ENCODE peak calls at places on chromosomes 2 and 18, in five cellular contexts. One of them, this sample, is unnamed.

GRCh38 chr2:176423819-176424218 is 154.6 kb downstream of the MTX2 start:
- DNase-seq in foreskin fibroblast: no peak
- DNase-seq in endothelial cell of umbilical vein: no peak
- DNase-seq in IMR-90: no peak
- DNase-seq in pancreas: no peak
- DNase-seq in this sample: no peak

GRCh38 chr18:79393626-79394401 is 1.9 kb upstream of the NFATC1 start:
- DNase-seq in foreskin fibroblast: peak
- DNase-seq in endothelial cell of umbilical vein: peak
- DNase-seq in IMR-90: peak
- DNase-seq in pancreas: peak
- DNase-seq in this sample: no peak

GRCh38 chr18:50832754-50833153 is 12.9 kb upstream of the MRO start:
- DNase-seq in foreskin fibroblast: no peak
- DNase-seq in endothelial cell of umbilical vein: no peak
- DNase-seq in IMR-90: no peak
- DNase-seq in pancreas: no peak
- DNase-seq in this sample: no peak

GRCh38 chr2:201132518-201132917 is 16.6 kb downstream of the CFLAR start:
- DNase-seq in foreskin fibroblast: no peak
- DNase-seq in endothelial cell of umbilical vein: peak
- DNase-seq in IMR-90: no peak
- DNase-seq in pancreas: no peak
- DNase-seq in this sample: no peak

GRCh38 chr18:14089781-14090180 is 42.5 kb downstream of the ZNF519 start:
- DNase-seq in foreskin fibroblast: no peak
- DNase-seq in endothelial cell of umbilical vein: no peak
- DNase-seq in IMR-90: peak
- DNase-seq in pancreas: no peak
- DNase-seq in this sample: no peak

GRCh38 chr2:192534076-192534475 is 339.3 kb upstream of the TMEFF2 start:
- DNase-seq in foreskin fibroblast: no peak
- DNase-seq in endothelial cell of umbilical vein: no peak
- DNase-seq in IMR-90: no peak
- DNase-seq in pancreas: no peak
- DNase-seq in this sample: no peak

GRCh38 chr2:241217320-241218031 is 29.0 kb downstream of the ANO7 start:
- DNase-seq in foreskin fibroblast: peak
- DNase-seq in endothelial cell of umbilical vein: peak
- DNase-seq in IMR-90: peak
- DNase-seq in pancreas: peak
- DNase-seq in this sample: peak

GRCh38 chr2:97736608-97737330 is 23.4 kb downstream of the ZAP70 start:
- DNase-seq in foreskin fibroblast: no peak
- DNase-seq in endothelial cell of umbilical vein: no peak
- DNase-seq in IMR-90: no peak
- DNase-seq in pancreas: no peak
- DNase-seq in this sample: no peak

GRCh38 chr18:67386028-67386427 is 130.5 kb downstream of the DSEL start:
- DNase-seq in foreskin fibroblast: peak
- DNase-seq in endothelial cell of umbilical vein: peak
- DNase-seq in IMR-90: peak
- DNase-seq in pancreas: no peak
- DNase-seq in this sample: no peak

GRCh38 chr18:63299837-63300787 is 19.5 kb downstream of the BCL2 start:
- DNase-seq in foreskin fibroblast: no peak
- DNase-seq in endothelial cell of umbilical vein: no peak
- DNase-seq in IMR-90: peak
- DNase-seq in pancreas: no peak
- DNase-seq in this sample: no peak

GRCh38 chr18:50970006-50970405 is 2.2 kb downstream of the ELAC1 start:
- DNase-seq in foreskin fibroblast: no peak
- DNase-seq in endothelial cell of umbilical vein: no peak
- DNase-seq in IMR-90: no peak
- DNase-seq in pancreas: peak
- DNase-seq in this sample: no peak

GRCh38 chr18:55422456-55423185 is 165.4 kb downstream of the TCF4 start:
- DNase-seq in foreskin fibroblast: peak
- DNase-seq in endothelial cell of umbilical vein: peak
- DNase-seq in IMR-90: peak
- DNase-seq in pancreas: peak
- DNase-seq in this sample: no peak

GRCh38 chr2:65402780-65403528 is 29.4 kb downstream of the SPRED2 start:
- DNase-seq in foreskin fibroblast: peak
- DNase-seq in endothelial cell of umbilical vein: no peak
- DNase-seq in IMR-90: no peak
- DNase-seq in pancreas: no peak
- DNase-seq in this sample: no peak

GRCh38 chr2:120771556-120772208 is 36.0 kb downstream of the GLI2 start:
- DNase-seq in foreskin fibroblast: peak
- DNase-seq in endothelial cell of umbilical vein: no peak
- DNase-seq in IMR-90: peak
- DNase-seq in pancreas: no peak
- DNase-seq in this sample: no peak

GRCh38 chr2:152369176-152369860 is 34.3 kb downstream of the FMNL2 start:
- DNase-seq in foreskin fibroblast: peak
- DNase-seq in endothelial cell of umbilical vein: no peak
- DNase-seq in IMR-90: peak
- DNase-seq in pancreas: no peak
- DNase-seq in this sample: no peak

GRCh38 chr2:234952270-234953115 is 676 bp downstream of the SH3BP4 start:
- DNase-seq in foreskin fibroblast: peak
- DNase-seq in endothelial cell of umbilical vein: peak
- DNase-seq in IMR-90: no peak
- DNase-seq in pancreas: peak
- DNase-seq in this sample: no peak

GRCh38 chr2:151810506-151810905 is 17.7 kb downstream of the ARL5A start:
- DNase-seq in foreskin fibroblast: no peak
- DNase-seq in endothelial cell of umbilical vein: no peak
- DNase-seq in IMR-90: no peak
- DNase-seq in pancreas: no peak
- DNase-seq in this sample: no peak

GRCh38 chr2:231111987-231112386 is 12.9 kb downstream of the HTR2B start:
- DNase-seq in foreskin fibroblast: peak
- DNase-seq in endothelial cell of umbilical vein: no peak
- DNase-seq in IMR-90: peak
- DNase-seq in pancreas: no peak
- DNase-seq in this sample: no peak

GRCh38 chr2:72863046-72863445 is 24.2 kb upstream of the SPR start:
- DNase-seq in foreskin fibroblast: no peak
- DNase-seq in endothelial cell of umbilical vein: no peak
- DNase-seq in IMR-90: no peak
- DNase-seq in pancreas: no peak
- DNase-seq in this sample: no peak
- H3K4me3 ChIP-seq in foreskin fibroblast: peak
- H3K4me3 ChIP-seq in endothelial cell of umbilical vein: no peak
- H3K4me3 ChIP-seq in IMR-90: no peak
- H3K4me3 ChIP-seq in pancreas: no peak
- H3K4me3 ChIP-seq in this sample: no peak

GRCh38 chr18:32018331-32019250 is at the start of gene RNF125:
- DNase-seq in foreskin fibroblast: peak
- DNase-seq in endothelial cell of umbilical vein: peak
- DNase-seq in IMR-90: peak
- DNase-seq in pancreas: peak
- DNase-seq in this sample: peak
- TF ChIP-seq CTCF in foreskin fibroblast: no peak
- TF ChIP-seq CTCF in endothelial cell of umbilical vein: no peak
- TF ChIP-seq CTCF in IMR-90: no peak
- TF ChIP-seq CTCF in pancreas: no peak
- TF ChIP-seq CTCF in this sample: no peak

GRCh38 chr18:11147371-11147860 is 2.0 kb downstream of the PIEZO2 start:
- DNase-seq in foreskin fibroblast: peak
- DNase-seq in endothelial cell of umbilical vein: no peak
- DNase-seq in IMR-90: no peak
- DNase-seq in pancreas: no peak
- DNase-seq in this sample: no peak

GRCh38 chr18:11149441-11150270 is at the start of gene PIEZO2:
- DNase-seq in foreskin fibroblast: peak
- DNase-seq in endothelial cell of umbilical vein: peak
- DNase-seq in IMR-90: peak
- DNase-seq in pancreas: peak
- DNase-seq in this sample: peak

GRCh38 chr18:11148655-11149440 is 521 bp downstream of the PIEZO2 start:
- DNase-seq in foreskin fibroblast: no peak
- DNase-seq in endothelial cell of umbilical vein: no peak
- DNase-seq in IMR-90: no peak
- DNase-seq in pancreas: peak
- DNase-seq in this sample: no peak

GRCh38 chr18:11147962-11148654 is 1.3 kb downstream of the PIEZO2 start:
- DNase-seq in foreskin fibroblast: peak
- DNase-seq in endothelial cell of umbilical vein: no peak
- DNase-seq in IMR-90: no peak
- DNase-seq in pancreas: no peak
- DNase-seq in this sample: no peak

DNA sequence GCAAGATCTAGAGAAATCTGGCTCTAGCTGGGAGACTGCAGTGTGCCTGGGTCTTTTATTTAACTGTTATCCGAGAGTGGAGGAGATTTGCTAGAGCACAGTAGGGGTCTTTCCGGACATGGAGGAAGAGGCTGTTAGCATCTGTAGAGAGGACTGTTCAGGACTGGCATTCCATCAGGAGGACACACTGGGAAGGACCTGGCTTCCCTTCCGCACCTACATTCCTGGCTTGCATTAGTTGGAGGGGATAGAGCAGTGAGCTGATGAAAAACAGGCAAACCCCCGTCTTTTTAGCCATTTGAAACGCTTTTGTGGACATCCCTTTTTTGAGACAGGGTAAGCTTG is 874 bp upstream of the PIEZO2 start:
- DNase-seq in foreskin fibroblast: no peak
- DNase-seq in endothelial cell of umbilical vein: no peak
- DNase-seq in IMR-90: no peak
- DNase-seq in pancreas: no peak
- DNase-seq in this sample: no peak
- H3K4me3 ChIP-seq in foreskin fibroblast: no peak
- H3K4me3 ChIP-seq in endothelial cell of umbilical vein: no peak
- H3K4me3 ChIP-seq in IMR-90: no peak
- H3K4me3 ChIP-seq in pancreas: no peak
- H3K4me3 ChIP-seq in this sample: peak

DNA sequence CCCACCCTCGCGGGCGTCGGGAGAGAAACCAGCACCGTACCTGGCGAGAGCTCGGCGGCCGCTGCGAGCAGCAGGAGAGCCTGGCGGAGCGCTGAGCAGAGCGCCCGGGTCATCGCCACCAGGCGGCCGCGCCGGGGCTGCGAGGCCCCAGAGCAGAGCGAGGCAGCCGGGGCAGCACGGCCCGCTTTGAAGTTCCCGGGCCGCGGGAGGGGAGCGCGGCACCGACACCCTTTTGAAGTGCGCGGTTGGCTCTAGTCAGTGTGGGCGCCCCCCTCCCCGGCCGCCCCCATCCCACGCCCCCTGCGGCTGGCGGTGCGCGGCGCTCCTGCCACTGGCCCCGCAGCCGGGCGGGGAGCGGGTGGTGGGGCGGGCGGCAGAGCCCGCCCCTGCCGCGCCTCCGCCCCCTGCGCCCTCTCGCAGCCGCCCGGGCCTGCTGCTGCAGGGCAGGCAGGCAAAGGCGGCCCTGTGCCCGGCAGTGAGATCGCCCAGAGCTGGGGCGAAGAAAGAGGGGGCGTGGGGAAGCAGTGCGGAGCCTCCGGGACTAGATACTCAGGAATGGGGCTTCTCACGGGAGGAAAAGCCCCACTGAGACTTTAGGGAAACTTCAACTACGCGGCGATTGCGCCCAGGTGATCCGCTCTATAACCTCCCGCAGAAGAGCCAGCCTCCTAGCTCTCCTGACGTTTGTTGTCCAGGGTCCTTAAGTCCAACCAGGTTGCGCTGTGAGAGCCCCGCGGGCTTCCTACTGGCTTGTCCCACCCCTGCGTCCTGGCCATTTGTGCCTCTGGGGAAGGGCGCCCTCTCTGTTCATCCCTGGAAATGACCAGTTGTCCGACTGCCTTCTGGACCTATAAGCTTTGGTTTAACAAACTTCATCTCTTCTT is at the start of gene ACVR1C:
- DNase-seq in foreskin fibroblast: peak
- DNase-seq in endothelial cell of umbilical vein: peak
- DNase-seq in IMR-90: peak
- DNase-seq in pancreas: peak
- DNase-seq in this sample: no peak
- TF ChIP-seq CTCF in foreskin fibroblast: peak
- TF ChIP-seq CTCF in endothelial cell of umbilical vein: peak
- TF ChIP-seq CTCF in IMR-90: peak
- TF ChIP-seq CTCF in pancreas: peak
- TF ChIP-seq CTCF in this sample: peak

GRCh38 chr2:63619328-63619727 is 30.6 kb downstream of the MDH1 start:
- DNase-seq in foreskin fibroblast: no peak
- DNase-seq in endothelial cell of umbilical vein: no peak
- DNase-seq in IMR-90: no peak
- DNase-seq in pancreas: no peak
- DNase-seq in this sample: no peak

GRCh38 chr2:63613391-63613901 is 24.7 kb downstream of the MDH1 start:
- DNase-seq in foreskin fibroblast: no peak
- DNase-seq in endothelial cell of umbilical vein: no peak
- DNase-seq in IMR-90: no peak
- DNase-seq in pancreas: no peak
- DNase-seq in this sample: no peak

GRCh38 chr2:63614448-63614968 is 25.7 kb downstream of the MDH1 start:
- DNase-seq in foreskin fibroblast: peak
- DNase-seq in endothelial cell of umbilical vein: no peak
- DNase-seq in IMR-90: peak
- DNase-seq in pancreas: no peak
- DNase-seq in this sample: no peak

GRCh38 chr2:63614983-63615945 is 26.5 kb downstream of the MDH1 start:
- DNase-seq in foreskin fibroblast: peak
- DNase-seq in endothelial cell of umbilical vein: peak
- DNase-seq in IMR-90: peak
- DNase-seq in pancreas: no peak
- DNase-seq in this sample: no peak

GRCh38 chr2:63617360-63617759 is 28.6 kb downstream of the MDH1 start:
- DNase-seq in foreskin fibroblast: no peak
- DNase-seq in endothelial cell of umbilical vein: no peak
- DNase-seq in IMR-90: no peak
- DNase-seq in pancreas: no peak
- DNase-seq in this sample: no peak
- H3K4me3 ChIP-seq in foreskin fibroblast: no peak
- H3K4me3 ChIP-seq in endothelial cell of umbilical vein: no peak
- H3K4me3 ChIP-seq in IMR-90: no peak
- H3K4me3 ChIP-seq in pancreas: no peak
- H3K4me3 ChIP-seq in this sample: no peak

This sample was measured in GM12864.